ENCODE peak calls at places on chromosomes 3 and 15, in four cellular contexts. One of them, this sample, is unnamed.

GRCh38 chr3:147799601-147800000 is 390.4 kb downstream of the ZIC1 start:
- DNase-seq in nephron progenitor cell: no peak
- DNase-seq in cardiac muscle cell: no peak
- DNase-seq in NCI-H1092 treated with DMSO at 0.1 percent for 48 hours: no peak
- DNase-seq in this sample: no peak

GRCh38 chr15:33243393-33243792 is 48.9 kb upstream of the FMN1 start:
- DNase-seq in cardiac muscle cell: no peak
- DNase-seq in nephron progenitor cell: no peak
- DNase-seq in NCI-H1092 treated with DMSO at 0.1 percent for 48 hours: no peak
- DNase-seq in this sample: no peak

GRCh38 chr15:59549339-59549807 is 62.2 kb upstream of the GCNT3 start:
- DNase-seq in cardiac muscle cell: no peak
- DNase-seq in nephron progenitor cell: no peak
- DNase-seq in NCI-H1092 treated with DMSO at 0.1 percent for 48 hours: no peak
- DNase-seq in this sample: no peak

GRCh38 chr15:34682673-34683072 is 72.1 kb downstream of the GJD2 start:
- DNase-seq in nephron progenitor cell: no peak
- DNase-seq in NCI-H1092 treated with DMSO at 0.1 percent for 48 hours: no peak
- DNase-seq in cardiac muscle cell: no peak
- DNase-seq in this sample: no peak

GRCh38 chr3:154745925-154746324 is 315.9 kb upstream of the GPR149 start:
- DNase-seq in cardiac muscle cell: no peak
- DNase-seq in nephron progenitor cell: no peak
- DNase-seq in NCI-H1092 treated with DMSO at 0.1 percent for 48 hours: no peak
- DNase-seq in this sample: no peak

GRCh38 chr3:38379201-38379770 is 32.7 kb downstream of the XYLB start:
- DNase-seq in NCI-H1092 treated with DMSO at 0.1 percent for 48 hours: no peak
- DNase-seq in nephron progenitor cell: no peak
- DNase-seq in cardiac muscle cell: no peak
- DNase-seq in this sample: no peak

GRCh38 chr3:134312873-134313838 is 61.1 kb downstream of the AMOTL2 start:
- DNase-seq in cardiac muscle cell: peak
- DNase-seq in NCI-H1092 treated with DMSO at 0.1 percent for 48 hours: no peak
- DNase-seq in nephron progenitor cell: peak
- DNase-seq in this sample: peak

GRCh38 chr3:186432189-186432588 is 70.2 kb upstream of the DGKG start:
- DNase-seq in nephron progenitor cell: no peak
- DNase-seq in cardiac muscle cell: no peak
- DNase-seq in NCI-H1092 treated with DMSO at 0.1 percent for 48 hours: no peak
- DNase-seq in this sample: no peak

GRCh38 chr3:134242649-134243637 is 7.7 kb downstream of the RYK start:
- DNase-seq in nephron progenitor cell: no peak
- DNase-seq in NCI-H1092 treated with DMSO at 0.1 percent for 48 hours: no peak
- DNase-seq in cardiac muscle cell: peak
- DNase-seq in this sample: no peak

GRCh38 chr15:49179433-49180190 is 9.6 kb downstream of the GALK2 start:
- DNase-seq in NCI-H1092 treated with DMSO at 0.1 percent for 48 hours: no peak
- DNase-seq in nephron progenitor cell: no peak
- DNase-seq in cardiac muscle cell: no peak
- DNase-seq in this sample: no peak

GRCh38 chr3:141605883-141606282 is 119.1 kb downstream of the RASA2 start:
- DNase-seq in cardiac muscle cell: no peak
- DNase-seq in nephron progenitor cell: no peak
- DNase-seq in NCI-H1092 treated with DMSO at 0.1 percent for 48 hours: no peak
- DNase-seq in this sample: no peak

GRCh38 chr3:195867631-195868335 is 40.6 kb downstream of the TNK2 start:
- DNase-seq in nephron progenitor cell: no peak
- DNase-seq in cardiac muscle cell: no peak
- DNase-seq in NCI-H1092 treated with DMSO at 0.1 percent for 48 hours: no peak
- DNase-seq in this sample: no peak

GRCh38 chr3:17258823-17259436 is 374.2 kb downstream of the PLCL2 start:
- DNase-seq in cardiac muscle cell: peak
- DNase-seq in NCI-H1092 treated with DMSO at 0.1 percent for 48 hours: peak
- DNase-seq in nephron progenitor cell: peak
- DNase-seq in this sample: peak

GRCh38 chr3:196082471-196082971 is 631 bp upstream of the TFRC start:
- DNase-seq in NCI-H1092 treated with DMSO at 0.1 percent for 48 hours: no peak
- DNase-seq in nephron progenitor cell: no peak
- DNase-seq in cardiac muscle cell: no peak
- DNase-seq in this sample: peak

GRCh38 chr15:75727851-75728715 is 15.4 kb upstream of the CSPG4 start:
- DNase-seq in NCI-H1092 treated with DMSO at 0.1 percent for 48 hours: peak
- DNase-seq in nephron progenitor cell: peak
- DNase-seq in cardiac muscle cell: peak
- DNase-seq in this sample: peak

GRCh38 chr15:36363335-36363734 is 216.1 kb upstream of the CDIN1 start:
- DNase-seq in cardiac muscle cell: peak
- DNase-seq in nephron progenitor cell: no peak
- DNase-seq in NCI-H1092 treated with DMSO at 0.1 percent for 48 hours: no peak
- DNase-seq in this sample: no peak

GRCh38 chr15:51737538-51738305 is at the start of gene LYSMD2:
- DNase-seq in nephron progenitor cell: peak
- DNase-seq in cardiac muscle cell: peak
- DNase-seq in NCI-H1092 treated with DMSO at 0.1 percent for 48 hours: peak
- DNase-seq in this sample: peak

GRCh38 chr15:85792872-85793621 is 1.7 kb downstream of the KLHL25 start:
- DNase-seq in nephron progenitor cell: no peak
- DNase-seq in NCI-H1092 treated with DMSO at 0.1 percent for 48 hours: no peak
- DNase-seq in cardiac muscle cell: no peak
- DNase-seq in this sample: no peak

GRCh38 chr15:91214675-91215590 is 114.9 kb downstream of the SV2B start:
- DNase-seq in nephron progenitor cell: no peak
- DNase-seq in cardiac muscle cell: no peak
- DNase-seq in NCI-H1092 treated with DMSO at 0.1 percent for 48 hours: no peak
- DNase-seq in this sample: no peak

GRCh38 chr3:104907507-104907906 is 459.2 kb upstream of the ALCAM start:
- DNase-seq in nephron progenitor cell: no peak
- DNase-seq in NCI-H1092 treated with DMSO at 0.1 percent for 48 hours: no peak
- DNase-seq in cardiac muscle cell: peak
- DNase-seq in this sample: no peak

GRCh38 chr15:76177491-76178040 is 117.8 kb downstream of the TMEM266 start:
- DNase-seq in cardiac muscle cell: peak
- DNase-seq in NCI-H1092 treated with DMSO at 0.1 percent for 48 hours: no peak
- DNase-seq in nephron progenitor cell: no peak
- DNase-seq in this sample: no peak

GRCh38 chr15:22243440-22244130 is 163.3 kb downstream of the OR4M2 start:
- DNase-seq in NCI-H1092 treated with DMSO at 0.1 percent for 48 hours: no peak
- DNase-seq in cardiac muscle cell: no peak
- DNase-seq in nephron progenitor cell: no peak
- DNase-seq in this sample: no peak

GRCh38 chr3:20352547-20353164 is 166.7 kb upstream of the SGO1 start:
- DNase-seq in nephron progenitor cell: no peak
- DNase-seq in NCI-H1092 treated with DMSO at 0.1 percent for 48 hours: no peak
- DNase-seq in cardiac muscle cell: peak
- DNase-seq in this sample: no peak

GRCh38 chr3:99250821-99251355 is 349.4 kb upstream of the DCBLD2 start:
- DNase-seq in nephron progenitor cell: no peak
- DNase-seq in NCI-H1092 treated with DMSO at 0.1 percent for 48 hours: no peak
- DNase-seq in cardiac muscle cell: peak
- DNase-seq in this sample: no peak

GRCh38 chr3:7309707-7310106 is 448.8 kb downstream of the GRM7 start:
- DNase-seq in nephron progenitor cell: no peak
- DNase-seq in cardiac muscle cell: peak
- DNase-seq in NCI-H1092 treated with DMSO at 0.1 percent for 48 hours: no peak
- DNase-seq in this sample: no peak

GRCh38 chr3:74883690-74884089 is 269.2 kb upstream of the CNTN3 start:
- DNase-seq in nephron progenitor cell: no peak
- DNase-seq in cardiac muscle cell: no peak
- DNase-seq in NCI-H1092 treated with DMSO at 0.1 percent for 48 hours: no peak
- DNase-seq in this sample: no peak

GRCh38 chr3:188830955-188831354 is 340.8 kb upstream of the TPRG1 start:
- DNase-seq in NCI-H1092 treated with DMSO at 0.1 percent for 48 hours: no peak
- DNase-seq in cardiac muscle cell: peak
- DNase-seq in nephron progenitor cell: no peak
- DNase-seq in this sample: no peak

GRCh38 chr3:151881137-151881536 is 7.7 kb downstream of the SUCNR1 start:
- DNase-seq in cardiac muscle cell: no peak
- DNase-seq in NCI-H1092 treated with DMSO at 0.1 percent for 48 hours: no peak
- DNase-seq in nephron progenitor cell: no peak
- DNase-seq in this sample: no peak